ENCODE peak calls at places on chromosomes 12 and 14, in four cellular contexts. Q is SW 1271, Y is MV-4-11, S is naive B cell. R is an unnamed sample.

GRCh38 chr14:40028991-40029390 is 596.8 kb upstream of the FBXO33 start:
- DNase-seq in Q (no peak), Y (no peak), S (no peak), R (no peak)

GRCh38 chr12:106941481-106942156 is 14.1 kb upstream of the TMEM263 start:
- DNase-seq in Q (no peak), Y (no peak), S (no peak), R (no peak)

GRCh38 chr14:20386276-20386855 is 26.9 kb downstream of the TEP1 start:
- DNase-seq in Q (no peak), Y (no peak), S (no peak), R (no peak)

GRCh38 chr12:71442567-71442931 is 3.0 kb downstream of the LGR5 start:
- DNase-seq in Q (no peak), Y (no peak), S (no peak), R (no peak)

GRCh38 chr14:56552615-56553014 is 27.0 kb upstream of the TMEM260 start:
- DNase-seq in Q (no peak), Y (no peak), S (no peak), R (no peak)

GRCh38 chr14:22472935-22473854 is 115.8 kb downstream of the DAD1 start:
- DNase-seq in Q (peak), Y (peak), S (peak), R (peak)

GRCh38 chr14:28468191-28469151 is 298.1 kb upstream of the FOXG1 start:
- DNase-seq in Q (peak), Y (no peak), S (no peak), R (no peak)

GRCh38 chr12:99111600-99111999 is 466.5 kb downstream of the APAF1 start:
- DNase-seq in Q (no peak), Y (no peak), S (no peak), R (no peak)

GRCh38 chr14:30873308-30874119 is 845 bp upstream of the COCH start:
- DNase-seq in Q (no peak), Y (no peak), S (no peak), R (no peak)

GRCh38 chr14:80638620-80639215 is 302.8 kb downstream of the CEP128 start:
- DNase-seq in Q (peak), Y (peak), S (no peak), R (no peak)

GRCh38 chr14:92633274-92633616 is 115.2 kb downstream of the LGMN start:
- DNase-seq in Q (no peak), Y (no peak), S (no peak), R (no peak)

GRCh38 chr12:116736962-116737773 is 701 bp downstream of the SPRING1 start:
- DNase-seq in Q (no peak), Y (no peak), S (no peak), R (no peak)

GRCh38 chr12:69404851-69405365 is 45.4 kb downstream of the YEATS4 start:
- DNase-seq in Q (no peak), Y (no peak), S (no peak), R (no peak)

GRCh38 chr14:95140060-95140858 is 17.1 kb downstream of the DICER1 start:
- DNase-seq in Q (no peak), Y (peak), S (no peak), R (no peak)

GRCh38 chr12:124167141-124167540 is 127.8 kb upstream of the RFLNA start:
- DNase-seq in Q (no peak), Y (no peak), S (no peak), R (no peak)

GRCh38 chr14:39265741-39266588 is 32.2 kb downstream of the MIA2 start:
- DNase-seq in Q (peak), Y (peak), S (no peak), R (no peak)

GRCh38 chr12:64025174-64025958 is 180.9 kb downstream of the SRGAP1 start:
- DNase-seq in Q (no peak), Y (no peak), S (no peak), R (no peak)

GRCh38 chr12:59780605-59781135 is 184.8 kb downstream of the SLC16A7 start:
- DNase-seq in Q (peak), Y (no peak), S (no peak), R (no peak)

GRCh38 chr12:78767264-78767981 is 97.2 kb upstream of the SYT1 start:
- DNase-seq in Q (no peak), Y (no peak), S (no peak), R (no peak)

GRCh38 chr14:75460402-75460801 is 32.6 kb downstream of the JDP2 start:
- DNase-seq in Q (no peak), Y (no peak), S (no peak), R (no peak)

GRCh38 chr12:110750784-110751461 is 8.2 kb upstream of the PPP1CC start:
- DNase-seq in Q (no peak), Y (no peak), S (no peak), R (no peak)

GRCh38 chr12:95385646-95386045 is 88.3 kb upstream of the METAP2 start:
- DNase-seq in Q (no peak), Y (no peak), S (no peak), R (no peak)